ENCODE peak calls at places on chromosome 22, in four cellular contexts. W is K562, T is GM12878, V is HepG2. U is an unnamed sample.
A peak's percentile ranks its signal among the peaks of the same experiment; 100 is the strongest.

GRCh38 chr22:47333625-47334024 is 571.2 kb downstream of the TBC1D22A start:
- DNase-seq in W (no peak), V (peak; percentile 9), T (no peak), U (no peak)

GRCh38 chr22:20803696-20804324 is 29.9 kb downstream of the SERPIND1 start:
- DNase-seq in T (no peak), W (peak; percentile 78), V (peak; percentile 40), U (peak; percentile 67)

GRCh38 chr22:32572741-32573140 is 98.1 kb downstream of the FBXO7 start:
- DNase-seq in V (no peak), T (no peak), W (peak; percentile 34), U (no peak)

GRCh38 chr22:46578824-46579561 is 41.2 kb upstream of the GRAMD4 start:
- DNase-seq in T (no peak), W (no peak), V (peak; percentile 64), U (no peak)

GRCh38 chr22:45164217-45165123 is 745 bp downstream of the NUP50 start:
- DNase-seq in T (no peak), V (no peak), W (peak; percentile 64), U (peak; percentile 51)

GRCh38 chr22:39494471-39495120 is 7.5 kb upstream of the MIEF1 start:
- DNase-seq in W (no peak), V (no peak), T (no peak), U (no peak)

GRCh38 chr22:39543095-39543494 is 10.5 kb upstream of the RPS19BP1 start:
- DNase-seq in T (no peak), W (peak; percentile 40), V (no peak), U (peak; percentile 71)

GRCh38 chr22:25644122-25644521 is 79.6 kb downstream of the GRK3 start:
- DNase-seq in W (no peak), T (no peak), V (no peak), U (no peak)

GRCh38 chr22:46358766-46359165 is 23.3 kb downstream of the TRMU start:
- DNase-seq in T (no peak), W (no peak), V (no peak), U (no peak)

GRCh38 chr22:40056163-40056958 is 61.6 kb downstream of the FAM83F start:
- DNase-seq in V (no peak), T (no peak), W (no peak), U (no peak)

GRCh38 chr22:29747832-29748231 is 19.0 kb downstream of the ZMAT5 start:
- DNase-seq in T (no peak), V (no peak), W (no peak), U (no peak)

GRCh38 chr22:26546282-26546681 is 34.0 kb upstream of the TFIP11 start:
- DNase-seq in T (no peak), W (no peak), V (no peak), U (no peak)

GRCh38 chr22:47618180-47618579 is 855.7 kb downstream of the TBC1D22A start:
- DNase-seq in T (no peak), V (no peak), W (no peak), U (no peak)

GRCh38 chr22:29343313-29343805 is 27.9 kb upstream of the RASL10A start:
- DNase-seq in T (no peak), V (no peak), W (no peak), U (no peak)

GRCh38 chr22:43260818-43261217 is 73.9 kb upstream of the TTLL12 start:
- DNase-seq in T (no peak), W (no peak), V (no peak), U (no peak)

GRCh38 chr22:47048123-47049077 is 285.9 kb downstream of the TBC1D22A start:
- DNase-seq in W (no peak), V (no peak), T (no peak), U (no peak)

GRCh38 chr22:46102752-46103151 is 47.6 kb upstream of the PPARA start:
- DNase-seq in V (no peak), W (no peak), T (no peak), U (no peak)

GRCh38 chr22:22086501-22087158 is 104.0 kb upstream of the TOP3B start:
- DNase-seq in T (no peak), V (no peak), W (no peak), U (no peak)

GRCh38 chr22:44341431-44342346 is 28.9 kb upstream of the SHISAL1 start:
- DNase-seq in W (no peak), V (no peak), T (no peak), U (peak; percentile 26)

GRCh38 chr22:48475661-48476345 is 1351.9 kb downstream of the BRD1 start:
- DNase-seq in T (no peak), W (no peak), V (no peak), U (no peak)

GRCh38 chr22:39481595-39481994 is 20.5 kb upstream of the MIEF1 start:
- DNase-seq in T (no peak), V (no peak), W (no peak), U (no peak)

GRCh38 chr22:25970996-25971811 is 198.1 kb upstream of the SEZ6L start:
- DNase-seq in V (no peak), W (no peak), T (peak; percentile 37), U (no peak)

GRCh38 chr22:33000342-33001280 is 57.6 kb downstream of the SYN3 start:
- DNase-seq in W (peak; percentile 50), V (peak; percentile 15), T (no peak), U (peak; percentile 78)

GRCh38 chr22:23700706-23701105 is 9.9 kb downstream of the RGL4 start:
- DNase-seq in W (no peak), V (peak; percentile 50), T (no peak), U (no peak)

GRCh38 chr22:47116426-47117341 is 354.2 kb downstream of the TBC1D22A start:
- DNase-seq in W (no peak), T (no peak), V (no peak), U (no peak)

GRCh38 chr22:46726066-46726985 is 11.7 kb downstream of the CERK start:
- DNase-seq in V (no peak), T (no peak), W (no peak), U (no peak)

GRCh38 chr22:48885919-48886305 is 941.8 kb downstream of the BRD1 start:
- DNase-seq in V (no peak), W (no peak), T (no peak), U (no peak)

GRCh38 chr22:25990940-25991339 is 178.3 kb upstream of the SEZ6L start:
- DNase-seq in T (no peak), W (no peak), V (no peak), U (no peak)

GRCh38 chr22:22687638-22688500 is 43.5 kb downstream of the GGTLC2 start:
- DNase-seq in T (no peak), V (peak; percentile 43), W (peak; percentile 90), U (peak; percentile 57)

GRCh38 chr22:44623771-44624510 is 78.1 kb upstream of the PRR5 start:
- DNase-seq in W (peak; percentile 16), V (no peak), T (no peak), U (peak; percentile 63)

GRCh38 chr22:37259540-37260029 is 15.5 kb upstream of the RAC2 start:
- DNase-seq in V (no peak), W (peak; percentile 46), T (no peak), U (no peak)
- TF ChIP-seq FOXM1 in V (no peak), W (no peak), T (no peak), U (no peak)

GRCh38 chr22:49928185-49928495 is 9.7 kb downstream of the CRELD2 start:
- DNase-seq in T (no peak), V (no peak), W (no peak), U (no peak)

GRCh38 chr22:49929553-49929979 is 11.1 kb downstream of the CRELD2 start:
- DNase-seq in T (no peak), W (peak; percentile 80), V (no peak), U (peak; percentile 88)

GRCh38 chr22:49930128-49930527 is 11.7 kb downstream of the CRELD2 start:
- DNase-seq in T (no peak), W (no peak), V (no peak), U (no peak)

GRCh38 chr22:49927483-49928184 is 9.2 kb downstream of the CRELD2 start:
- DNase-seq in W (no peak), V (no peak), T (no peak), U (no peak)

DNA sequence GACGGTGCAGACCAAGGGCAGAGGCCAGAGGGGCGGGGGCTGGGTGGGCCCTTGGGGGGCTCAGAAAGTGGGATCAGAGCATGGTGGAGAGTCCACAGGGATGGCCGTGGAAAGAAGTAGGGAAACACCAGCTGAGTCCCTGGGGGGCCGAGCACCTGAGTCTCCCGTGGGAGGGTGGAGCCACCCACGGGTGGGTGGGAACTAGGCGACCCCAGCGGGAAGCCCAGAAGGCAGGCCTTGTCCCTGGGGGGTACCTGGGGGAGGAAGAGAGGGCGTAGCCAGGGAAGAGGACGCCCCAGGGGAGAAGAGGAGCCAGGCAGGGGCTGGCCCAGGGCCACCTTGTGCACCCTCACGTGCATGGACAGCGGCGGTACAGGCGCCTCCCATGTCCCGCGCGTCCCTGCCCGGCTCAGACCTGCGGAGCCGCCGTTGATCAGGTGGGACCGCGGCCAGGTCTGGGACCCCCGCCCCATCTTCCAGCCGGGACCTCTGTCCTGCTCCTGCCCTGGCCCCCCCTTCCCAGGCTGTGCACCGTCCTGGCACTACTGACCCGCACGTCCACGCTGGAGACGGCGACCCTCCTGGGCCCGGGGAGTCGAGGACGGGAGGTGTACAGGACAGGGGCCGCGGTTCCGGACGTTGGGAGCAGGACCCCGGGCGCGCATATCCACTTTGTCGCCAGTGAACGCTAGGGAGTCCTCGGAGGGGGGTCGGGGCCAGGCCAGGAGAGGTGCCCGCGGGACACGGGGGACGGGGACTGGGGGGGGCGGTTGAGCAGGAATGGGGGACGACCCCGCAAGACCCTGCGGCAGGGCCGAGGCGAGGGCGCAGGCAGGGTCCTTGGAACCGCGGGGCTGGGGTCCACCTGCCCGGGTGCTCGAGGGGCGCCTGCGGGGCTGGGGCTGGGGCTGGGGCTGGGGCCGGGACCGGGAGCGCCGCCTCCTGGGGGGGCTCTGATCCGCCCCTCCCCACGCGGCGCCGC is 10.4 kb downstream of the CRELD2 start:
- DNase-seq in W (no peak), V (no peak), T (no peak), U (no peak)
- TF ChIP-seq BHLHE40 in W (peak; percentile 36), V (no peak), T (no peak), U (no peak)

DNA sequence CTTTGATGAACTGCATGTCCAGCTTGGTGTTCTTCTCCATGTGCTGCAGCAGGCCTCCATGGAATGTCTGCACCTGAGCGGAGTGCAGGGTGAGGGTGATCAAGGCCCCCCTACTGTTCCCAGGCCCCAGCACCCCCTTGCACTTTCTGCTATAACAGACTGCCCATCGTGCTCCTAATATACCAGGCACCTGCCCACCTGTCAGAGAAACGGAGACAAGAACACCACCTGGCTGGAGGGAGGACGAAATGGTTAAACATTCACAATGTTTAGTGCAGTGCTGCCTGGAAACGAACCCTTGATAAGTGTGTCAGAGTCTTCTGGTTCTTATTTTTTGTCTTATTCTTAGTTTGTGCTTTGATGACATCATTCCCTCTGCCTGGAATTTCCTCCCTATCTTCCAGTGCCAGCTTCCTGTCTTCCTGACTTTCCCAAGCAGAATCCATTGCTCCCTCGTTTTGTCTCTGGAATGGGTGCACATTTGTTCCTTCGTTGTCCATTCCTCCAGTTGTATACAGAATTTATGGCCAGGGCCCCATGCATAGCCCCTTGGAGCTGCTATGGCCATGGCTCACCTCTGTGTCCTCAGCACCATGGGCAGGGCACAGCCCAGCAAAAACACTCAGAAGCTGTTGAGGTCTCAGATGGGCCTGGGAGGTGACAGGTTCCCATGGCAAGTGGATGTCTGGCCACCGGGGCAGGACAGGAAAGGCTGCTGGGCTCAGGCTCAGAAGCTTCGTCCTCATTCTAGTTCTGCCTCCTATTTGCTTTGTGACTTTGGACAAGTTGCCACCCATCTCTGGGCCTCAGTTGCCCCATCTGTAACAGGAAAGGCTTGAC is 11.9 kb downstream of the BAIAP2L2 start:
- DNase-seq in W (no peak), T (no peak), V (no peak), U (no peak)
- TF ChIP-seq FOXM1 in W (no peak), T (no peak), V (no peak), U (no peak)

DNA sequence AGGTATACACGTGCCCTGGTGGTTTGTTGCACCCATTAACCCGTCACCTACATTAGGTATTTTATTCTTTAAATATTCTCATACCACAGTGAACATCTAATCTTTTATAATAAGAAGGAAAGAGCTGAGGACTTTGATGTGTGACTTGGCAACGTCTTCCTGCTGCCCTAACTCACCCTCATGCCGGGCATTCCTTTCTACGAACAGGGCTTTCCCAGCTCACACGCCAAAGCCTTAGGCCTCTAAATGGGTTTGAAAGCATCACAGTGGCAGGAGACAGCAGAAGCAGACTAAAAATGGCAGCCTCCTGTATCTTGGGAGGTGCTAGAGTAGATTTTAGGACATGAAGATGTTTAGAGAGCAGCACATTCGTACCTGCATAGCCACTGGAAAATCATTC is 52.6 kb downstream of the CLTCL1 start:
- DNase-seq in W (no peak), T (no peak), V (no peak), U (no peak)
- TF ChIP-seq BHLHE40 in W (no peak), T (no peak), V (no peak), U (no peak)